ENCODE peak calls at places on chromosomes 12 and 14, in nine cellular contexts. One of them, this sample, is unnamed.

GRCh38 chr12:99768758-99769157 is 121.2 kb downstream of the GARIN6 start:
- DNase-seq in epithelial cell of prostate: no peak
- DNase-seq in CD8-positive, alpha-beta T cell: no peak
- DNase-seq in suprapubic skin: no peak
- DNase-seq in GM23338: no peak
- DNase-seq in HCT116: no peak
- DNase-seq in CD8-positive, alpha-beta memory T cell: no peak
- DNase-seq in fibroblast of lung: no peak
- DNase-seq in aorta: no peak
- DNase-seq in this sample: no peak

GRCh38 chr12:116697305-116698130 is 40.4 kb downstream of the SPRING1 start:
- DNase-seq in epithelial cell of prostate: no peak
- DNase-seq in CD8-positive, alpha-beta T cell: no peak
- DNase-seq in suprapubic skin: no peak
- DNase-seq in GM23338: peak; percentile 83
- DNase-seq in HCT116: peak; percentile 40
- DNase-seq in CD8-positive, alpha-beta memory T cell: no peak
- DNase-seq in fibroblast of lung: no peak
- DNase-seq in aorta: no peak
- DNase-seq in this sample: no peak

GRCh38 chr14:104844306-104845032 is 20.6 kb upstream of the CEP170B start:
- DNase-seq in epithelial cell of prostate: no peak
- DNase-seq in CD8-positive, alpha-beta T cell: no peak
- DNase-seq in suprapubic skin: peak; percentile 60
- DNase-seq in GM23338: peak; percentile 55
- DNase-seq in HCT116: no peak
- DNase-seq in CD8-positive, alpha-beta memory T cell: no peak
- DNase-seq in fibroblast of lung: no peak
- DNase-seq in aorta: no peak
- DNase-seq in this sample: no peak

GRCh38 chr12:94500831-94501567 is 41.3 kb upstream of the CEP83 start:
- DNase-seq in epithelial cell of prostate: no peak
- DNase-seq in CD8-positive, alpha-beta T cell: no peak
- DNase-seq in suprapubic skin: no peak
- DNase-seq in GM23338: no peak
- DNase-seq in HCT116: no peak
- DNase-seq in CD8-positive, alpha-beta memory T cell: no peak
- DNase-seq in fibroblast of lung: no peak
- DNase-seq in aorta: no peak
- DNase-seq in this sample: no peak

GRCh38 chr14:77026930-77027537 is 1.5 kb downstream of the IRF2BPL start:
- DNase-seq in epithelial cell of prostate: no peak
- DNase-seq in CD8-positive, alpha-beta T cell: peak; percentile 74
- DNase-seq in suprapubic skin: no peak
- DNase-seq in GM23338: peak; percentile 55
- DNase-seq in HCT116: no peak
- DNase-seq in CD8-positive, alpha-beta memory T cell: peak; percentile 68
- DNase-seq in fibroblast of lung: peak; percentile 56
- DNase-seq in aorta: peak; percentile 70
- DNase-seq in this sample: no peak

GRCh38 chr14:58296731-58297130 is 1.6 kb upstream of the ARID4A start:
- DNase-seq in epithelial cell of prostate: no peak
- DNase-seq in CD8-positive, alpha-beta T cell: no peak
- DNase-seq in suprapubic skin: no peak
- DNase-seq in GM23338: no peak
- DNase-seq in HCT116: no peak
- DNase-seq in CD8-positive, alpha-beta memory T cell: no peak
- DNase-seq in fibroblast of lung: peak; percentile 44
- DNase-seq in aorta: no peak
- DNase-seq in this sample: no peak

GRCh38 chr12:111248981-111249380 is 119.9 kb downstream of the PHETA1 start:
- DNase-seq in epithelial cell of prostate: no peak
- DNase-seq in CD8-positive, alpha-beta T cell: no peak
- DNase-seq in suprapubic skin: no peak
- DNase-seq in GM23338: no peak
- DNase-seq in HCT116: no peak
- DNase-seq in CD8-positive, alpha-beta memory T cell: no peak
- DNase-seq in fibroblast of lung: peak; percentile 6
- DNase-seq in aorta: no peak
- DNase-seq in this sample: no peak

GRCh38 chr12:94731733-94732360 is 81.5 kb upstream of the TMCC3 start:
- DNase-seq in epithelial cell of prostate: peak; percentile 65
- DNase-seq in CD8-positive, alpha-beta T cell: no peak
- DNase-seq in suprapubic skin: no peak
- DNase-seq in GM23338: no peak
- DNase-seq in HCT116: no peak
- DNase-seq in CD8-positive, alpha-beta memory T cell: no peak
- DNase-seq in fibroblast of lung: no peak
- DNase-seq in aorta: no peak
- DNase-seq in this sample: no peak

DNA sequence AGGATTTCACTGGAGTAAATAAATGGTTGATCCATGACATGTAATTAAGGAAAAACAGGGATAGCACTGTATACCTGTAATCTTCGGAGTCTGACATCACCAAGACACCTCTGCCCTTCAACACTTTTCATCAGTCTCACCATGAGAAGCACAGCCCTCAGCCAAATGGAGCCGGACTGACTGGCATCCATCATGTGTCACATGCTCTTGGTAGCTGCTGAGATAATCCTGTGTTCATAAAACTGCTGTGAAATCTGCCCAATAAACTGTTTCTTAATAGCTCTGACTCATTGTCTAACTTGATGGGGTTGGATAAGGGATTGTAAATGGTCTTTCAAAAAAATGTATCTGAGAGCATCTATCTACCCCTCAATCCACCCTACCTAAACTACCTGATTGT is 33.6 kb downstream of the KCNH5 start:
- DNase-seq in epithelial cell of prostate: no peak
- DNase-seq in CD8-positive, alpha-beta T cell: no peak
- DNase-seq in suprapubic skin: no peak
- DNase-seq in GM23338: no peak
- DNase-seq in HCT116: no peak
- DNase-seq in CD8-positive, alpha-beta memory T cell: no peak
- DNase-seq in fibroblast of lung: no peak
- DNase-seq in aorta: no peak
- DNase-seq in this sample: no peak
- H3K27ac ChIP-seq in epithelial cell of prostate: no peak overlapping the region
- H3K27ac ChIP-seq in CD8-positive, alpha-beta T cell: no peak overlapping the region
- H3K27ac ChIP-seq in suprapubic skin: no peak overlapping the region
- H3K27ac ChIP-seq in GM23338: no peak overlapping the region
- H3K27ac ChIP-seq in HCT116: no peak overlapping the region
- H3K27ac ChIP-seq in CD8-positive, alpha-beta memory T cell: no peak overlapping the region
- H3K27ac ChIP-seq in fibroblast of lung: no peak overlapping the region
- H3K27ac ChIP-seq in aorta: no peak overlapping the region
- H3K27ac ChIP-seq in this sample: no peak overlapping the region

GRCh38 chr14:52531481-52531880 is 20.8 kb downstream of the TXNDC16 start:
- DNase-seq in epithelial cell of prostate: no peak
- DNase-seq in CD8-positive, alpha-beta T cell: no peak
- DNase-seq in suprapubic skin: no peak
- DNase-seq in GM23338: no peak
- DNase-seq in HCT116: no peak
- DNase-seq in CD8-positive, alpha-beta memory T cell: no peak
- DNase-seq in fibroblast of lung: no peak
- DNase-seq in aorta: no peak
- DNase-seq in this sample: no peak
- H3K27ac ChIP-seq in epithelial cell of prostate: no peak overlapping the region
- H3K27ac ChIP-seq in CD8-positive, alpha-beta T cell: no peak overlapping the region
- H3K27ac ChIP-seq in suprapubic skin: no peak overlapping the region
- H3K27ac ChIP-seq in GM23338: no peak overlapping the region
- H3K27ac ChIP-seq in HCT116: no peak overlapping the region
- H3K27ac ChIP-seq in CD8-positive, alpha-beta memory T cell: no peak overlapping the region
- H3K27ac ChIP-seq in fibroblast of lung: no peak overlapping the region
- H3K27ac ChIP-seq in aorta: no peak overlapping the region
- H3K27ac ChIP-seq in this sample: no peak overlapping the region

GRCh38 chr12:26032290-26032689 is 73.8 kb downstream of the RASSF8 start:
- DNase-seq in epithelial cell of prostate: no peak
- DNase-seq in CD8-positive, alpha-beta T cell: no peak
- DNase-seq in suprapubic skin: no peak
- DNase-seq in GM23338: no peak
- DNase-seq in HCT116: no peak
- DNase-seq in CD8-positive, alpha-beta memory T cell: no peak
- DNase-seq in fibroblast of lung: no peak
- DNase-seq in aorta: no peak
- DNase-seq in this sample: no peak

GRCh38 chr12:26031318-26031717 is 72.8 kb downstream of the RASSF8 start:
- DNase-seq in epithelial cell of prostate: no peak
- DNase-seq in CD8-positive, alpha-beta T cell: no peak
- DNase-seq in suprapubic skin: no peak
- DNase-seq in GM23338: no peak
- DNase-seq in HCT116: no peak
- DNase-seq in CD8-positive, alpha-beta memory T cell: no peak
- DNase-seq in fibroblast of lung: no peak
- DNase-seq in aorta: no peak
- DNase-seq in this sample: no peak

GRCh38 chr12:26031814-26032213 is 73.3 kb downstream of the RASSF8 start:
- DNase-seq in epithelial cell of prostate: no peak
- DNase-seq in CD8-positive, alpha-beta T cell: no peak
- DNase-seq in suprapubic skin: no peak
- DNase-seq in GM23338: no peak
- DNase-seq in HCT116: no peak
- DNase-seq in CD8-positive, alpha-beta memory T cell: no peak
- DNase-seq in fibroblast of lung: no peak
- DNase-seq in aorta: no peak
- DNase-seq in this sample: no peak

GRCh38 chr12:26034371-26035142 is 76.1 kb downstream of the RASSF8 start:
- DNase-seq in epithelial cell of prostate: no peak
- DNase-seq in CD8-positive, alpha-beta T cell: no peak
- DNase-seq in suprapubic skin: no peak
- DNase-seq in GM23338: no peak
- DNase-seq in HCT116: no peak
- DNase-seq in CD8-positive, alpha-beta memory T cell: no peak
- DNase-seq in fibroblast of lung: peak; percentile 94
- DNase-seq in aorta: no peak
- DNase-seq in this sample: no peak

DNA sequence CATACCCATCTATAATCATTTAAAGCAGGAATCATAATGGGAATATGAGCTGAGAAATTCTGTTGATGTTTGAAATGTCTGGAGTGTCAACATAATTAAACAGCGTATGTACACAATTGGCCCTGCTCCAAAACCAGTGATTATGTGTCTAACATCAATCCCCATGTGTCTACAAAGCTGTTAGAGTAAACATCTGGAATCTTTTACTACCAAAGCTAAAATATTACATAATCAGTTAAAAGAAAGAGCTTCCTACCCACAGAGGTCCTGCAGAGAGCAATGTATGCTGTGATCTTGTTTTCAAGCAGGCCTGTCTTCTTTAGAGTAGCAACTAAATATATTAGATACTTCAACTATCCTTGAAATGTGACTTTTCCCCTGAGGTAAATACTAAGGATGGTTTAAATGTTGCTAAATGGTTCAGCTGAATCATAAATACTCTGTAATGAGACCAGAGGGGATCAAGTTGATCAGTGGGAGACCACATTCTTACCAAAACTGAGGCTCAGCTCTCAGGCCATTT is 74.3 kb downstream of the RASSF8 start:
- DNase-seq in epithelial cell of prostate: no peak
- DNase-seq in CD8-positive, alpha-beta T cell: no peak
- DNase-seq in suprapubic skin: no peak
- DNase-seq in GM23338: no peak
- DNase-seq in HCT116: no peak
- DNase-seq in CD8-positive, alpha-beta memory T cell: no peak
- DNase-seq in fibroblast of lung: peak; percentile 57
- DNase-seq in aorta: no peak
- DNase-seq in this sample: no peak
- H3K27ac ChIP-seq in epithelial cell of prostate: no peak overlapping the region
- H3K27ac ChIP-seq in CD8-positive, alpha-beta T cell: no peak overlapping the region
- H3K27ac ChIP-seq in suprapubic skin: no peak overlapping the region
- H3K27ac ChIP-seq in GM23338: no peak overlapping the region
- H3K27ac ChIP-seq in HCT116: no peak overlapping the region
- H3K27ac ChIP-seq in CD8-positive, alpha-beta memory T cell: no peak overlapping the region
- H3K27ac ChIP-seq in fibroblast of lung: no peak overlapping the region
- H3K27ac ChIP-seq in aorta: no peak overlapping the region
- H3K27ac ChIP-seq in this sample: no peak overlapping the region

GRCh38 chr12:112346194-112346593 is 36.0 kb downstream of the HECTD4 start:
- DNase-seq in epithelial cell of prostate: no peak
- DNase-seq in CD8-positive, alpha-beta T cell: no peak
- DNase-seq in suprapubic skin: no peak
- DNase-seq in GM23338: peak; percentile 82
- DNase-seq in HCT116: no peak
- DNase-seq in CD8-positive, alpha-beta memory T cell: no peak
- DNase-seq in fibroblast of lung: no peak
- DNase-seq in aorta: no peak
- DNase-seq in this sample: no peak
- H3K27ac ChIP-seq in epithelial cell of prostate: no peak overlapping the region
- H3K27ac ChIP-seq in CD8-positive, alpha-beta T cell: no peak overlapping the region
- H3K27ac ChIP-seq in suprapubic skin: no peak overlapping the region
- H3K27ac ChIP-seq in GM23338: peak overlapping the region; percentile 94
- H3K27ac ChIP-seq in HCT116: no peak overlapping the region
- H3K27ac ChIP-seq in CD8-positive, alpha-beta memory T cell: no peak overlapping the region
- H3K27ac ChIP-seq in fibroblast of lung: no peak overlapping the region
- H3K27ac ChIP-seq in aorta: no peak overlapping the region
- H3K27ac ChIP-seq in this sample: no peak overlapping the region

DNA sequence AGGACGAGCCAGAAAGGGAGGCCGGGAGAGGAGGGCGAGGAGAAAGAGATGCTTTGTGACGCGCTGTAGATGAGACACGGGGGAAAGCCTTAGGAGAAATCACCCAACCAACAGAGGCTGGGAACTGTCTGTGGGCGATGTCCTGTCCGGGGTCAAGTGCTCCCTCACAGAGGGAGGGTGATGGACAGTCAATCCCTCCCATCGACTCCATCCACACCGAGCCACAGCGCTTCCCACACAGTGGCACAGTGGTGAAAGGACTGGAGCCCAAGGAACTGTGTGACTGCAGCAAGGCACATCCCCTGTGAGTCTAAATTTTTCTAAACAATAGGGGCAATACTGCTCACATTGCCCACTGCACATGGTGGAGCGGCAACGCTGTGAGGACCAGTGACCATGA is 89.1 kb downstream of the TTC7B start:
- DNase-seq in epithelial cell of prostate: no peak
- DNase-seq in CD8-positive, alpha-beta T cell: no peak
- DNase-seq in suprapubic skin: no peak
- DNase-seq in GM23338: no peak
- DNase-seq in HCT116: no peak
- DNase-seq in CD8-positive, alpha-beta memory T cell: no peak
- DNase-seq in fibroblast of lung: no peak
- DNase-seq in aorta: no peak
- DNase-seq in this sample: no peak
- H3K27ac ChIP-seq in epithelial cell of prostate: no peak overlapping the region
- H3K27ac ChIP-seq in CD8-positive, alpha-beta T cell: no peak overlapping the region
- H3K27ac ChIP-seq in suprapubic skin: no peak overlapping the region
- H3K27ac ChIP-seq in GM23338: no peak overlapping the region
- H3K27ac ChIP-seq in HCT116: no peak overlapping the region
- H3K27ac ChIP-seq in CD8-positive, alpha-beta memory T cell: no peak overlapping the region
- H3K27ac ChIP-seq in fibroblast of lung: no peak overlapping the region
- H3K27ac ChIP-seq in aorta: no peak overlapping the region
- H3K27ac ChIP-seq in this sample: no peak overlapping the region

GRCh38 chr14:73789996-73790581 is 61.5 kb upstream of the PTGR2 start:
- DNase-seq in epithelial cell of prostate: peak; percentile 68
- DNase-seq in CD8-positive, alpha-beta T cell: no peak
- DNase-seq in suprapubic skin: peak; percentile 86
- DNase-seq in GM23338: no peak
- DNase-seq in HCT116: no peak
- DNase-seq in CD8-positive, alpha-beta memory T cell: no peak
- DNase-seq in fibroblast of lung: peak; percentile 99
- DNase-seq in aorta: peak; percentile 85
- DNase-seq in this sample: peak; percentile 84
- H3K27ac ChIP-seq in epithelial cell of prostate: peak overlapping the region; percentile 88
- H3K27ac ChIP-seq in CD8-positive, alpha-beta T cell: no peak overlapping the region
- H3K27ac ChIP-seq in suprapubic skin: peak overlapping the region; percentile 99
- H3K27ac ChIP-seq in GM23338: no peak overlapping the region
- H3K27ac ChIP-seq in HCT116: no peak overlapping the region
- H3K27ac ChIP-seq in CD8-positive, alpha-beta memory T cell: no peak overlapping the region
- H3K27ac ChIP-seq in fibroblast of lung: peak overlapping the region; percentile 96
- H3K27ac ChIP-seq in aorta: peak overlapping the region; percentile 98
- H3K27ac ChIP-seq in this sample: peak overlapping the region; percentile 89

This sample was measured in AG04450.